ENCODE peak calls at places on chromosomes 5 and 9, in five cellular contexts. M is activated CD4-positive, alpha-beta T cell treated with anti-CD3 and anti-CD28 coated beads, Interleukin-2, amount 50 U/mL, for 1 hour; T is neuronal stem cell; J is NCI-H1417; R is CD4-positive, alpha-beta T cell. V is an unnamed sample.

GRCh38 chr5:97601651-97602050 is 418.6 kb upstream of the RIOK2 start:
- DNase-seq in M (no peak), T (no peak), J (no peak), R (no peak), V (no peak)

GRCh38 chr9:135330307-135330631 is 149.3 kb upstream of the PPP1R26 start:
- DNase-seq in M (no peak), T (no peak), J (no peak), R (no peak), V (no peak)

GRCh38 chr5:76728965-76729364 is 13.0 kb downstream of the F2R start:
- DNase-seq in M (no peak), T (no peak), J (no peak), R (no peak), V (no peak)

GRCh38 chr9:71783120-71783523 is 14.8 kb upstream of the CEMIP2 start:
- DNase-seq in M (peak), T (no peak), J (no peak), R (peak), V (peak)

GRCh38 chr5:76601470-76601869 is 21.7 kb downstream of the F2RL2 start:
- DNase-seq in M (no peak), T (peak), J (peak), R (no peak), V (no peak)

GRCh38 chr5:36613771-36614656 is 7.6 kb downstream of the SLC1A3 start:
- DNase-seq in M (no peak), T (no peak), J (no peak), R (no peak), V (no peak)

GRCh38 chr9:113956901-113957777 is 81.0 kb downstream of the ZNF618 start:
- DNase-seq in M (no peak), T (no peak), J (no peak), R (no peak), V (no peak)

GRCh38 chr5:141478321-141478945 is 2.7 kb downstream of the PCDHGC3 start:
- DNase-seq in M (no peak), T (no peak), J (no peak), R (no peak), V (no peak)

GRCh38 chr9:104914458-104914857 is 13.5 kb downstream of the ABCA1 start:
- DNase-seq in M (no peak), T (no peak), J (no peak), R (no peak), V (no peak)

GRCh38 chr5:153629027-153629426 is 138.6 kb downstream of the GRIA1 start:
- DNase-seq in M (no peak), T (peak), J (no peak), R (no peak), V (no peak)

GRCh38 chr5:168020522-168021294 is 270.7 kb upstream of the WWC1 start:
- DNase-seq in M (no peak), T (no peak), J (no peak), R (no peak), V (no peak)

GRCh38 chr9:93818795-93819472 is 136.2 kb downstream of the BARX1 start:
- DNase-seq in M (no peak), T (no peak), J (no peak), R (peak), V (no peak)